ENCODE peak calls at places on chromosomes 13 and 19, in six cellular contexts. T is mesothelial cell of epicardium, S is pancreas, Q is psoas muscle, C is PC-3, A is endodermal cell. F is an unnamed sample.

GRCh38 chr13:62920181-62920580 is 1504.5 kb upstream of the PCDH20 start:
- DNase-seq in T (no peak), S (no peak), Q (no peak), C (no peak), A (no peak), F (no peak)

GRCh38 chr19:41416194-41416674 is 10.9 kb downstream of the B3GNT8 start:
- DNase-seq in T (no peak), S (no peak), Q (no peak), C (no peak), A (no peak), F (no peak)

GRCh38 chr19:46299004-46299509 is 2.2 kb downstream of the HIF3A start:
- DNase-seq in T (peak; percentile 99), S (peak; percentile 91), Q (peak; percentile 90), C (peak; percentile 76), A (peak; percentile 63), F (no peak)

GRCh38 chr13:41700790-41701310 is 243.5 kb downstream of the RGCC start:
- DNase-seq in T (no peak), S (peak; percentile 44), Q (no peak), C (peak; percentile 85), A (no peak), F (no peak)

GRCh38 chr19:3499738-3500428 is 591 bp downstream of the DOHH start:
- DNase-seq in T (no peak), S (no peak), Q (no peak), C (no peak), A (no peak), F (no peak)

GRCh38 chr13:111399776-111400505 is 79.5 kb downstream of the TEX29 start:
- DNase-seq in T (peak; percentile 31), S (no peak), Q (no peak), C (no peak), A (peak; percentile 20), F (no peak)

GRCh38 chr13:29136341-29136740 is 316.2 kb downstream of the MTUS2 start:
- DNase-seq in T (no peak), S (no peak), Q (no peak), C (peak; percentile 9), A (no peak), F (no peak)

GRCh38 chr19:48819366-48819816 is 8.6 kb upstream of the BCAT2 start:
- DNase-seq in T (no peak), S (peak; percentile 93), Q (peak; percentile 94), C (peak; percentile 93), A (no peak), F (no peak)

GRCh38 chr13:50098693-50099092 is 83.4 kb downstream of the KCNRG start:
- DNase-seq in T (no peak), S (no peak), Q (no peak), C (no peak), A (no peak), F (no peak)

GRCh38 chr13:113553541-113554332 is 30.8 kb upstream of the TFDP1 start:
- DNase-seq in T (no peak), S (no peak), Q (no peak), C (no peak), A (peak; percentile 72), F (no peak)

GRCh38 chr19:14544977-14545715 is 15.8 kb downstream of the TECR start:
- DNase-seq in T (no peak), S (no peak), Q (peak; percentile 92), C (no peak), A (no peak), F (no peak)

GRCh38 chr19:51799311-51799997 is 4.5 kb downstream of the FPR3 start:
- DNase-seq in T (no peak), S (peak; percentile 68), Q (peak; percentile 73), C (peak; percentile 98), A (no peak), F (no peak)

GRCh38 chr13:66071608-66072007 is 1158.5 kb downstream of the PCDH9 start:
- DNase-seq in T (no peak), S (no peak), Q (no peak), C (no peak), A (no peak), F (no peak)

GRCh38 chr19:13507053-13507611 is 853 bp upstream of the CACNA1A start:
- DNase-seq in T (no peak), S (no peak), Q (no peak), C (no peak), A (peak; percentile 67), F (no peak)

GRCh38 chr19:8115805-8116396 is 33.5 kb downstream of the FBN3 start:
- DNase-seq in T (no peak), S (no peak), Q (no peak), C (no peak), A (no peak), F (no peak)

GRCh38 chr19:2391118-2391725 is 31.2 kb downstream of the TMPRSS9 start:
- DNase-seq in T (no peak), S (peak; percentile 31), Q (no peak), C (peak; percentile 69), A (peak; percentile 60), F (peak; percentile 47)

GRCh38 chr19:495440-496332 is 600 bp upstream of the MADCAM1 start:
- DNase-seq in T (peak; percentile 66), S (no peak), Q (peak; percentile 31), C (peak; percentile 46), A (peak; percentile 92), F (peak; percentile 67)

GRCh38 chr13:79779761-79780160 is 298.8 kb downstream of the NDFIP2 start:
- DNase-seq in T (no peak), S (no peak), Q (peak; percentile 54), C (peak; percentile 37), A (peak; percentile 61), F (no peak)

GRCh38 chr13:77114271-77114670 is 87.3 kb upstream of the FBXL3 start:
- DNase-seq in T (no peak), S (no peak), Q (no peak), C (peak; percentile 24), A (no peak), F (no peak)

DNA sequence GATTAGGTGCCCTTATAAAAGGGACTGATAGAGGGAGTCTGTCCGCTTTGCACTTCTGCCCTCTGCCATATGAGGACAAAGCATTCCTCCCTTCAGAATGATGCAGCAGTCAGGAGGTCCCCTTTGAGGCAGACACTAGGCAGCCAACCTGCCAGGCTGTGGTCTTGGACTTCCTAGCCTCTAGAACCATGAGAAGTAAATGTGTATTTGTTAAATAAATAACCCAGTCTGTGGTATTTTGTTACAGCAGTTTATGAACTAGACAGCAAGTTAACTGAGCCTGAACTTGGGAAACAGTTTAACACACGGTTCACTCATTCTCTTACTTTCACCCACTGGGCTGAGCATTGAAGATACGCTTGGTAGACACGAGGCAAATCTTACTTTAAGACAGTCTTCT is 313.2 kb downstream of the UQCRFS1 start:
- DNase-seq in T (no peak), S (no peak), Q (no peak), C (no peak), A (no peak), F (no peak)
- TF ChIP-seq CTCF in T (no peak), S (no peak), Q (no peak), C (no peak), A (no peak), F (no peak)

DNA sequence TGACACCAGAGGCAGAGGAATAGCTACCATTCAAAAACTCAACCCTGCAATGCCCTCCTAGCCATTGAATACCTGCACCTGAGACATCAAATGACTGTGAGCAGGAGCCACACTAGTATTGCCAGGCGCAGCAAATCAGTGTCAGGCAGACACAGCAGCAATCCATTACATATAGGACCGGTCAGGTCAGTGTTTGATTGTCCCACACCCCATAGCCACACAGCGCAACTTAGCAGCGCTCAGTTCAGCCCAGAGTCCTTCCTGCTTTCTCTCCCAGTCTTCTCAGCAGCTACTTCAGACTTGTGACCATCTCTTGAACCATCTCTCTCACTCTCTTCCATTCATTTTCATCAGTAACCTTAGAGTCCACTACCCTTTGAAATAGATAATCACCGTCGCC is 181.6 kb upstream of the GPR12 start:
- DNase-seq in T (no peak), S (no peak), Q (no peak), C (no peak), A (no peak), F (no peak)
- TF ChIP-seq CTCF in T (no peak), S (no peak), Q (no peak), C (no peak), A (no peak), F (no peak)

GRCh38 chr19:9797871-9798270 is 21.0 kb downstream of the FBXL12 start:
- DNase-seq in T (no peak), S (no peak), Q (no peak), C (peak; percentile 91), A (no peak), F (no peak)

GRCh38 chr19:9792191-9793050 is 23.9 kb upstream of the ZNF846 start:
- DNase-seq in T (peak; percentile 91), S (peak; percentile 96), Q (peak; percentile 93), C (peak; percentile 89), A (peak; percentile 100), F (peak; percentile 96)

GRCh38 chr19:9793051-9793591 is 24.6 kb upstream of the ZNF846 start:
- DNase-seq in T (no peak), S (no peak), Q (peak; percentile 69), C (peak; percentile 26), A (no peak), F (peak; percentile 79)

GRCh38 chr19:9799162-9799561 is 19.7 kb downstream of the FBXL12 start:
- DNase-seq in T (no peak), S (no peak), Q (no peak), C (no peak), A (no peak), F (no peak)

DNA sequence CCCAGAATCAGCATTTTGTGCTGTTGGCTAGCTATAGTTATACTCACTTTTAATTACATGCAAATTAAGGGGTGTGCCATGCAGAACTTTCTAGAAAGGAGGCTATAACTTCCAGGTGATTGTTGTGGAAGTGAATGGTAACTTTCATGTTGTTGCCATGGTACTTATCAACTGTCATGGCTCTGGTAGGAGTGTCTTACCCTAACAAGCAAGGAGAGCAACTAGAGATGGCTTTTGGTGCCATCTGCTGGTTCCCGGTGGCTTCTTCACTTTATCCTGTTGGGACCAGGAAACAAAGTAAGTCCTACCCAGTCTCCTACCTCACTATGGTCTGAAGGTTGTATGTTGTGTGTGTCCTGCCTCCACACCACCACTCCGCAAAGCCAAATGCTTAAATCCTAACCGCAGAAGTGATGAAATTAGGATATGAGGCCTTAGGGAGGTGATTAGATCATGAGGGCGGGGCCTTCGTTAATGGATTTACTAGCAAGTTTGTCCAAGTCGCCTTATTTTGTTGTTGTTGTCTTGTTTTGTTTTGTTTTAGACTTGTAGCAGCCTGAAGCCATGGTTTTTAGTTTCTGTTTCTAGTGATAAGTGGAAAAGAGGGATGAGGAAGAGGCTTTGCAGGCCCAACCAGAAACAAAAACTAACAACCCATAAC is 22.6 kb downstream of the FBXL12 start:
- DNase-seq in T (peak; percentile 76), S (peak; percentile 77), Q (peak; percentile 71), C (peak; percentile 98), A (peak; percentile 95), F (peak; percentile 95)
- TF ChIP-seq CTCF in T (peak; percentile 33), S (peak; percentile 61), Q (peak; percentile 81), C (peak; percentile 98), A (peak; percentile 91), F (peak; percentile 71)

DNA sequence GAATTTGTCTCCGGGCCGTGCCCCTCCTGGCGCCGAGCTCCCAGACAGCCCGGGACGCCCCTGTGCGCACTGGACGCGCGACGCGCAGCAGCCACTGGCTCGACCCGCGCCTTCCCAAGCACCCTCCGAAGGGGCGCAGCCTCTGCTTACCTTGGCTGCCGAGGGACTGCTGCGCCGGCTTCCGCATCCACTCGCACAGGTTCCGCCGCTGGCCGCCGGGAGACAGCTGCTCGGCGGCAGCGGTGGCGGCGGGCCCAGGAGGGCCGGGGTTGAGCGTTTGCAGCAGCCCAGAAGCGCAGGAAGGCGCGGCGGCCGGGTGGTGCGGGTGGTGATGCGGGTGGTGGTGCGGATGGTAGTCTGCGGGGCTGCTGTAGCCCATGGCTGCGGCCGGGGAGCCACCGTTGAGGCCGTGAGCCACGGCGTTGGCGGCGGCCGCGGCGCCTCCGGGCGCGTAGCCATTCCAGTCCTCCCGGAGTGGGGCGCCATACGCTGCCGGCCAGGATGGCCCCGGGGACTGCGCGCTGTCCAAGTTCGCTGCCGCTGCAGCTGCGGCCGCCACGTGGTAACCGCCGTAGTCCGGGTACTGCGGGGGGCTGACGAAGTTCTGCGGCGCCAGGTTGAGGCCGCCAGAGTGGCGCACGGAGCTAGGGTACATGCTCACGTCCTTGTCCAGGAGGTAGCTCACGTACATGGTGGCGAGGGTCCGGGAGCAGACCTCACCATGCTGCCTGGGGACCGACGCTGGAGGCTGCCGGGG is 621 bp downstream of the CDX2 start:
- DNase-seq in T (no peak), S (no peak), Q (no peak), C (no peak), A (peak; percentile 85), F (no peak)
- TF ChIP-seq CTCF in T (no peak), S (no peak), Q (no peak), C (no peak), A (no peak), F (no peak)